ENCODE peak calls at places on chromosomes 3 and 15, in ten cellular contexts. One of them, this sample, is unnamed.

GRCh38 chr3:195468841-195469240 is 26.0 kb upstream of the ACAP2 start:
- DNase-seq in CMK: no peak
- DNase-seq in stimulated activated CD8-positive, alpha-beta memory T cell treated with anti-CD3 and anti-CD28 coated beads, Interleukin-2, amount 100 ng/mL, for 48 hours: no peak
- DNase-seq in skeletal muscle cell: no peak
- DNase-seq in EL: no peak
- DNase-seq in T-helper 17 cell: no peak
- DNase-seq in NCI-H774: no peak
- DNase-seq in endodermal cell: no peak
- DNase-seq in AG10803: no peak
- DNase-seq in Peyer's patch: no peak
- DNase-seq in this sample: no peak

GRCh38 chr3:42264399-42265058 is 1.5 kb downstream of the CCK start:
- DNase-seq in CMK: no peak
- DNase-seq in stimulated activated CD8-positive, alpha-beta memory T cell treated with anti-CD3 and anti-CD28 coated beads, Interleukin-2, amount 100 ng/mL, for 48 hours: no peak
- DNase-seq in skeletal muscle cell: no peak
- DNase-seq in EL: peak
- DNase-seq in T-helper 17 cell: no peak
- DNase-seq in NCI-H774: no peak
- DNase-seq in endodermal cell: peak
- DNase-seq in AG10803: peak
- DNase-seq in Peyer's patch: peak
- DNase-seq in this sample: no peak

GRCh38 chr3:136562031-136562430 is 190.1 kb downstream of the STAG1 start:
- DNase-seq in CMK: no peak
- DNase-seq in stimulated activated CD8-positive, alpha-beta memory T cell treated with anti-CD3 and anti-CD28 coated beads, Interleukin-2, amount 100 ng/mL, for 48 hours: no peak
- DNase-seq in skeletal muscle cell: no peak
- DNase-seq in EL: no peak
- DNase-seq in T-helper 17 cell: no peak
- DNase-seq in NCI-H774: no peak
- DNase-seq in endodermal cell: no peak
- DNase-seq in AG10803: no peak
- DNase-seq in Peyer's patch: no peak
- DNase-seq in this sample: no peak

GRCh38 chr15:81740402-81740801 is 305.4 kb downstream of the MEX3B start:
- DNase-seq in CMK: no peak
- DNase-seq in stimulated activated CD8-positive, alpha-beta memory T cell treated with anti-CD3 and anti-CD28 coated beads, Interleukin-2, amount 100 ng/mL, for 48 hours: no peak
- DNase-seq in skeletal muscle cell: no peak
- DNase-seq in EL: no peak
- DNase-seq in T-helper 17 cell: no peak
- DNase-seq in NCI-H774: no peak
- DNase-seq in endodermal cell: no peak
- DNase-seq in AG10803: no peak
- DNase-seq in Peyer's patch: no peak
- DNase-seq in this sample: peak

GRCh38 chr3:66138336-66139234 is 82.2 kb upstream of the SLC25A26 start:
- DNase-seq in CMK: no peak
- DNase-seq in stimulated activated CD8-positive, alpha-beta memory T cell treated with anti-CD3 and anti-CD28 coated beads, Interleukin-2, amount 100 ng/mL, for 48 hours: peak
- DNase-seq in skeletal muscle cell: no peak
- DNase-seq in EL: peak
- DNase-seq in T-helper 17 cell: no peak
- DNase-seq in NCI-H774: peak
- DNase-seq in endodermal cell: peak
- DNase-seq in AG10803: peak
- DNase-seq in Peyer's patch: peak
- DNase-seq in this sample: no peak

GRCh38 chr15:98720577-98720976 is 72.2 kb downstream of the IGF1R start:
- DNase-seq in CMK: no peak
- DNase-seq in stimulated activated CD8-positive, alpha-beta memory T cell treated with anti-CD3 and anti-CD28 coated beads, Interleukin-2, amount 100 ng/mL, for 48 hours: no peak
- DNase-seq in skeletal muscle cell: no peak
- DNase-seq in EL: no peak
- DNase-seq in T-helper 17 cell: no peak
- DNase-seq in NCI-H774: no peak
- DNase-seq in endodermal cell: no peak
- DNase-seq in AG10803: peak
- DNase-seq in Peyer's patch: no peak
- DNase-seq in this sample: no peak

GRCh38 chr15:44584162-44584749 is 47.3 kb downstream of the EIF3J start:
- DNase-seq in CMK: no peak
- DNase-seq in stimulated activated CD8-positive, alpha-beta memory T cell treated with anti-CD3 and anti-CD28 coated beads, Interleukin-2, amount 100 ng/mL, for 48 hours: peak
- DNase-seq in skeletal muscle cell: no peak
- DNase-seq in EL: peak
- DNase-seq in T-helper 17 cell: peak
- DNase-seq in NCI-H774: no peak
- DNase-seq in endodermal cell: peak
- DNase-seq in AG10803: peak
- DNase-seq in Peyer's patch: peak
- DNase-seq in this sample: no peak

GRCh38 chr3:64008952-64009351 is 14.3 kb downstream of the PSMD6 start:
- DNase-seq in CMK: no peak
- DNase-seq in stimulated activated CD8-positive, alpha-beta memory T cell treated with anti-CD3 and anti-CD28 coated beads, Interleukin-2, amount 100 ng/mL, for 48 hours: no peak
- DNase-seq in skeletal muscle cell: no peak
- DNase-seq in EL: peak
- DNase-seq in T-helper 17 cell: no peak
- DNase-seq in NCI-H774: no peak
- DNase-seq in endodermal cell: no peak
- DNase-seq in AG10803: peak
- DNase-seq in Peyer's patch: no peak
- DNase-seq in this sample: no peak

GRCh38 chr3:139758654-139759291 is 81.0 kb upstream of the NMNAT3 start:
- DNase-seq in CMK: no peak
- DNase-seq in stimulated activated CD8-positive, alpha-beta memory T cell treated with anti-CD3 and anti-CD28 coated beads, Interleukin-2, amount 100 ng/mL, for 48 hours: no peak
- DNase-seq in skeletal muscle cell: peak
- DNase-seq in EL: peak
- DNase-seq in T-helper 17 cell: no peak
- DNase-seq in NCI-H774: no peak
- DNase-seq in endodermal cell: peak
- DNase-seq in AG10803: peak
- DNase-seq in Peyer's patch: no peak
- DNase-seq in this sample: no peak

GRCh38 chr3:49803464-49804140 is 541 bp downstream of the INKA1 start:
- DNase-seq in CMK: peak
- DNase-seq in stimulated activated CD8-positive, alpha-beta memory T cell treated with anti-CD3 and anti-CD28 coated beads, Interleukin-2, amount 100 ng/mL, for 48 hours: peak
- DNase-seq in skeletal muscle cell: no peak
- DNase-seq in EL: peak
- DNase-seq in T-helper 17 cell: peak
- DNase-seq in NCI-H774: no peak
- DNase-seq in endodermal cell: no peak
- DNase-seq in AG10803: no peak
- DNase-seq in Peyer's patch: peak
- DNase-seq in this sample: no peak

GRCh38 chr3:82133070-82133606 is 371.7 kb upstream of the GBE1 start:
- DNase-seq in CMK: peak
- DNase-seq in stimulated activated CD8-positive, alpha-beta memory T cell treated with anti-CD3 and anti-CD28 coated beads, Interleukin-2, amount 100 ng/mL, for 48 hours: peak
- DNase-seq in skeletal muscle cell: peak
- DNase-seq in EL: peak
- DNase-seq in T-helper 17 cell: peak
- DNase-seq in NCI-H774: no peak
- DNase-seq in endodermal cell: peak
- DNase-seq in AG10803: peak
- DNase-seq in Peyer's patch: no peak
- DNase-seq in this sample: no peak

GRCh38 chr3:85726241-85726640 is 767.5 kb downstream of the CADM2 start:
- DNase-seq in CMK: no peak
- DNase-seq in stimulated activated CD8-positive, alpha-beta memory T cell treated with anti-CD3 and anti-CD28 coated beads, Interleukin-2, amount 100 ng/mL, for 48 hours: no peak
- DNase-seq in skeletal muscle cell: no peak
- DNase-seq in EL: no peak
- DNase-seq in T-helper 17 cell: no peak
- DNase-seq in NCI-H774: no peak
- DNase-seq in endodermal cell: no peak
- DNase-seq in AG10803: no peak
- DNase-seq in Peyer's patch: no peak
- DNase-seq in this sample: peak

GRCh38 chr3:46948830-46949671 is 27.5 kb downstream of the CCDC12 start:
- DNase-seq in CMK: no peak
- DNase-seq in stimulated activated CD8-positive, alpha-beta memory T cell treated with anti-CD3 and anti-CD28 coated beads, Interleukin-2, amount 100 ng/mL, for 48 hours: no peak
- DNase-seq in skeletal muscle cell: no peak
- DNase-seq in EL: no peak
- DNase-seq in T-helper 17 cell: no peak
- DNase-seq in NCI-H774: no peak
- DNase-seq in endodermal cell: no peak
- DNase-seq in AG10803: no peak
- DNase-seq in Peyer's patch: peak
- DNase-seq in this sample: no peak

GRCh38 chr3:143484851-143485512 is 363.3 kb downstream of the SLC9A9 start:
- DNase-seq in CMK: no peak
- DNase-seq in stimulated activated CD8-positive, alpha-beta memory T cell treated with anti-CD3 and anti-CD28 coated beads, Interleukin-2, amount 100 ng/mL, for 48 hours: no peak
- DNase-seq in skeletal muscle cell: no peak
- DNase-seq in EL: peak
- DNase-seq in T-helper 17 cell: no peak
- DNase-seq in NCI-H774: no peak
- DNase-seq in endodermal cell: peak
- DNase-seq in AG10803: peak
- DNase-seq in Peyer's patch: no peak
- DNase-seq in this sample: no peak

GRCh38 chr3:73625124-73625665 is 454 bp upstream of the PDZRN3 start:
- DNase-seq in CMK: no peak
- DNase-seq in stimulated activated CD8-positive, alpha-beta memory T cell treated with anti-CD3 and anti-CD28 coated beads, Interleukin-2, amount 100 ng/mL, for 48 hours: no peak
- DNase-seq in skeletal muscle cell: no peak
- DNase-seq in EL: peak
- DNase-seq in T-helper 17 cell: no peak
- DNase-seq in NCI-H774: no peak
- DNase-seq in endodermal cell: peak
- DNase-seq in AG10803: peak
- DNase-seq in Peyer's patch: no peak
- DNase-seq in this sample: peak

GRCh38 chr3:139532996-139533395 is 6.5 kb downstream of the RBP1 start:
- DNase-seq in CMK: no peak
- DNase-seq in stimulated activated CD8-positive, alpha-beta memory T cell treated with anti-CD3 and anti-CD28 coated beads, Interleukin-2, amount 100 ng/mL, for 48 hours: no peak
- DNase-seq in skeletal muscle cell: no peak
- DNase-seq in EL: no peak
- DNase-seq in T-helper 17 cell: no peak
- DNase-seq in NCI-H774: no peak
- DNase-seq in endodermal cell: no peak
- DNase-seq in AG10803: no peak
- DNase-seq in Peyer's patch: no peak
- DNase-seq in this sample: no peak

GRCh38 chr3:69079269-69080159 is 651 bp downstream of the UBA3 start:
- DNase-seq in CMK: no peak
- DNase-seq in stimulated activated CD8-positive, alpha-beta memory T cell treated with anti-CD3 and anti-CD28 coated beads, Interleukin-2, amount 100 ng/mL, for 48 hours: no peak
- DNase-seq in skeletal muscle cell: no peak
- DNase-seq in EL: no peak
- DNase-seq in T-helper 17 cell: no peak
- DNase-seq in NCI-H774: no peak
- DNase-seq in endodermal cell: peak
- DNase-seq in AG10803: no peak
- DNase-seq in Peyer's patch: peak
- DNase-seq in this sample: no peak

GRCh38 chr3:45987368-45988099 is 8.1 kb downstream of the FYCO1 start:
- DNase-seq in CMK: no peak
- DNase-seq in stimulated activated CD8-positive, alpha-beta memory T cell treated with anti-CD3 and anti-CD28 coated beads, Interleukin-2, amount 100 ng/mL, for 48 hours: no peak
- DNase-seq in skeletal muscle cell: peak
- DNase-seq in EL: peak
- DNase-seq in T-helper 17 cell: no peak
- DNase-seq in NCI-H774: no peak
- DNase-seq in endodermal cell: no peak
- DNase-seq in AG10803: peak
- DNase-seq in Peyer's patch: no peak
- DNase-seq in this sample: no peak

GRCh38 chr3:171977426-171977825 is 62.0 kb upstream of the FNDC3B start:
- DNase-seq in CMK: no peak
- DNase-seq in stimulated activated CD8-positive, alpha-beta memory T cell treated with anti-CD3 and anti-CD28 coated beads, Interleukin-2, amount 100 ng/mL, for 48 hours: no peak
- DNase-seq in skeletal muscle cell: no peak
- DNase-seq in EL: no peak
- DNase-seq in T-helper 17 cell: no peak
- DNase-seq in NCI-H774: no peak
- DNase-seq in endodermal cell: no peak
- DNase-seq in AG10803: no peak
- DNase-seq in Peyer's patch: no peak
- DNase-seq in this sample: no peak

GRCh38 chr3:187040637-187041361 is 98.5 kb downstream of the RPL39L start:
- DNase-seq in CMK: no peak
- DNase-seq in stimulated activated CD8-positive, alpha-beta memory T cell treated with anti-CD3 and anti-CD28 coated beads, Interleukin-2, amount 100 ng/mL, for 48 hours: no peak
- DNase-seq in skeletal muscle cell: peak
- DNase-seq in EL: peak
- DNase-seq in T-helper 17 cell: no peak
- DNase-seq in NCI-H774: no peak
- DNase-seq in endodermal cell: no peak
- DNase-seq in AG10803: peak
- DNase-seq in Peyer's patch: no peak
- DNase-seq in this sample: no peak

GRCh38 chr3:177443469-177443868 is 246.2 kb upstream of the TBL1XR1 start:
- DNase-seq in CMK: no peak
- DNase-seq in stimulated activated CD8-positive, alpha-beta memory T cell treated with anti-CD3 and anti-CD28 coated beads, Interleukin-2, amount 100 ng/mL, for 48 hours: no peak
- DNase-seq in skeletal muscle cell: no peak
- DNase-seq in EL: peak
- DNase-seq in T-helper 17 cell: no peak
- DNase-seq in NCI-H774: no peak
- DNase-seq in endodermal cell: no peak
- DNase-seq in AG10803: peak
- DNase-seq in Peyer's patch: no peak
- DNase-seq in this sample: peak

GRCh38 chr3:81216192-81216591 is 545.3 kb downstream of the GBE1 start:
- DNase-seq in CMK: no peak
- DNase-seq in stimulated activated CD8-positive, alpha-beta memory T cell treated with anti-CD3 and anti-CD28 coated beads, Interleukin-2, amount 100 ng/mL, for 48 hours: no peak
- DNase-seq in skeletal muscle cell: peak
- DNase-seq in EL: peak
- DNase-seq in T-helper 17 cell: no peak
- DNase-seq in NCI-H774: no peak
- DNase-seq in endodermal cell: no peak
- DNase-seq in AG10803: peak
- DNase-seq in Peyer's patch: no peak
- DNase-seq in this sample: peak

GRCh38 chr3:43638594-43639447 is 17.0 kb upstream of the ANO10 start:
- DNase-seq in CMK: no peak
- DNase-seq in stimulated activated CD8-positive, alpha-beta memory T cell treated with anti-CD3 and anti-CD28 coated beads, Interleukin-2, amount 100 ng/mL, for 48 hours: peak
- DNase-seq in skeletal muscle cell: no peak
- DNase-seq in EL: peak
- DNase-seq in T-helper 17 cell: peak
- DNase-seq in NCI-H774: no peak
- DNase-seq in endodermal cell: peak
- DNase-seq in AG10803: no peak
- DNase-seq in Peyer's patch: peak
- DNase-seq in this sample: no peak